ENCODE peak calls at places on chromosomes 12 and 14, in five cellular contexts. R, S, J, Y and F are unnamed samples.

GRCh38 chr12:47141459-47141858 is 61.7 kb upstream of the AMIGO2 start:
- DNase-seq in S (no peak), J (no peak), R (no peak), Y (no peak), F (no peak)

GRCh38 chr14:99143126-99143525 is 128.9 kb downstream of the BCL11B start:
- DNase-seq in S (no peak), R (peak), J (no peak), Y (no peak), F (no peak)

GRCh38 chr12:92989715-92990484 is 60.8 kb upstream of the EEA1 start:
- DNase-seq in J (no peak), Y (no peak), R (no peak), S (no peak), F (no peak)

GRCh38 chr14:50955373-50956043 is 11.2 kb upstream of the PYGL start:
- DNase-seq in J (no peak), R (peak), Y (peak), S (peak), F (no peak)

GRCh38 chr12:102462803-102463499 is 17.4 kb downstream of the IGF1 start:
- DNase-seq in J (no peak), Y (no peak), R (no peak), S (no peak), F (no peak)

GRCh38 chr14:87306770-87307169 is 686.2 kb downstream of the GALC start:
- DNase-seq in S (no peak), J (no peak), R (no peak), Y (no peak), F (no peak)

GRCh38 chr12:65891987-65892481 is 67.8 kb downstream of the HMGA2 start:
- DNase-seq in Y (peak), R (peak), S (peak), J (no peak), F (no peak)

GRCh38 chr14:60021619-60022018 is 70.1 kb upstream of the PCNX4 start:
- DNase-seq in J (no peak), S (no peak), R (no peak), Y (no peak), F (no peak)

GRCh38 chr12:24966951-24967564 is 18.2 kb upstream of the BCAT1 start:
- DNase-seq in S (no peak), Y (no peak), J (no peak), R (no peak), F (no peak)

GRCh38 chr14:35352274-35353233 is 52.0 kb downstream of the NFKBIA start:
- DNase-seq in S (no peak), J (no peak), R (no peak), Y (no peak), F (no peak)

GRCh38 chr12:102475355-102475754 is 5.0 kb downstream of the IGF1 start:
- DNase-seq in Y (no peak), J (no peak), S (no peak), R (no peak), F (no peak)

GRCh38 chr12:42590324-42590934 is 883 bp upstream of the PRICKLE1 start:
- DNase-seq in R (no peak), S (no peak), J (no peak), Y (no peak), F (no peak)

GRCh38 chr12:28876423-28876822 is 272.7 kb upstream of the FAR2 start:
- DNase-seq in S (no peak), R (no peak), J (no peak), Y (no peak), F (no peak)
- TF ChIP-seq CTCF in S (no peak), R (no peak), J (no peak), Y (no peak), F (no peak)

DNA sequence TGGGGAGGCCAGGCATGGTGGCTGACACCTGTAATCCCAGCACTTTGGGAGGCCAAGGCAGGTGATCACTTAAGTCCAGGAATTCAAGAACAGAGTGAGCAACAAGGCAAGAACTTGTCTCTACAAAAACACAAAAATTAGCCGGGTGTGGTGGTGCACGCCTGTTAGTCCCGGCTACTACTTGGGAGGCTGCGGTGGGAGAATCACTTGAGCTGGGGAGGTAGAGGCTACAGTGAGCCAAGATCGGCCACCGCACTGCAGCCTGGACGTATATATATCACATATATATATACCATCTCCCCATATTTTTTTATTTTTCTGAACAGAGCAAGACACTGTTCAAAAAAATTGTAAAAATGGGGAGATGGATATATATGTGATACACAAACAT is 19.5 kb downstream of the CKAP4 start:
- DNase-seq in S (no peak), Y (no peak), J (no peak), R (no peak), F (no peak)
- TF ChIP-seq CTCF in S (no peak), Y (no peak), J (no peak), R (no peak), F (no peak)

GRCh38 chr14:65015391-65015790 is 28.7 kb downstream of the FNTB start:
- DNase-seq in J (no peak), R (no peak), Y (no peak), S (no peak), F (no peak)
- TF ChIP-seq CTCF in J (no peak), R (no peak), Y (no peak), S (no peak), F (no peak)

GRCh38 chr12:37672655-37673260 is 643.8 kb upstream of the ALG10B start:
- DNase-seq in S (no peak), Y (no peak), J (no peak), R (no peak), F (no peak)
- TF ChIP-seq CTCF in S (no peak), Y (no peak), J (no peak), R (no peak), F (peak)

DNA sequence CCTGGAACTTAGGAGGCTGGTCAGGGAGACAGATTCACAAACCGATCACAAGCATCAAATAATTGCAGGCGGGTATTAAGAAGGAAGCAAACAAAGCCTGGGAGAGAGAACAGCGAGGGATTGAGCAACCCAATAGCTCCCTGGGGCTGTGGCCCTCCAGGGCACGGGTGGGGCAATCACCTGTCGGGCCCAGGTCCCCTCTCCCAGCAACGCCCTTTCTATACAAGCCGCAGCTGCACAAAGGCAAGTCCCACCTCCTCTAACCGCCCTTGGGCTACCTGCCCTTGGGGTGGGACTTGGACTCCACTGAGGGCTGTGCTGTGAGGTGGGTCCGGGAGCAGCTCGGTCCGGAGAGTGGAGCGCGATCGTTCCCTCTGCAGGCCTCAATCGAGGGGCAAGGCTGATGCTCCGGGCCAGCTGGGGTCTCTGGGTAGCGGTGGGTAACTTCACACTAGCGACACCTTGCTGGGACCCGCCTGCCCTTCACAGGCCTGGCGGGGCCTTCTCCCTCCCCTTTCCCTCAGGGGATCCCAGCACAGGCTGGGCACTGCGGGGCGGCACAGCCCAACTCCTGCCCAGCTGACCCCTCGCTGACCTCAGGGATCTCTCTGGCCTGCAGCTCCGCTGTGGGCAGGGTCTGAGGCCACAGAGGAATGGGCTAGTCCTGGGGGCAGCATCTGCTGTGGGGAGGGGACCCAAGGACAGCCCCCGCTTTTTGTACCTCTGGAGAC is 8.0 kb downstream of the PHB2 start:
- DNase-seq in S (no peak), R (no peak), J (no peak), Y (no peak), F (no peak)
- TF ChIP-seq CTCF in S (no peak), R (no peak), J (no peak), Y (no peak), F (no peak)